ENCODE peak calls at places on chromosomes 6 and 20, in nine cellular contexts. F, V, I, M, T, H, X, J and N are unnamed samples.

GRCh38 chr20:60695223-60695622 is 556.8 kb upstream of the CDH4 start:
- DNase-seq in T (no peak), M (peak; percentile 77), J (no peak), V (no peak), H (no peak), X (no peak), I (no peak), F (peak; percentile 88), N (no peak)

GRCh38 chr6:26199057-26199772 is 112.0 kb downstream of the HFE start:
- DNase-seq in H (peak; percentile 89), J (peak; percentile 78), T (no peak), F (peak; percentile 84), M (peak; percentile 98), I (peak; percentile 97), X (peak; percentile 87), V (peak; percentile 94), N (peak; percentile 92)

GRCh38 chr6:44192428-44193041 is 24.2 kb upstream of the MYMX start:
- DNase-seq in V (no peak), H (peak; percentile 25), T (no peak), J (no peak), X (no peak), M (no peak), F (no peak), I (no peak), N (no peak)

GRCh38 chr20:34639755-34640222 is 37.1 kb downstream of the PIGU start:
- DNase-seq in X (no peak), I (no peak), H (no peak), V (no peak), F (no peak), J (peak; percentile 31), T (no peak), M (no peak), N (no peak)

GRCh38 chr20:19973920-19974620 is 43.1 kb upstream of the NAA20 start:
- DNase-seq in T (peak; percentile 69), J (no peak), H (no peak), V (peak; percentile 94), I (no peak), F (peak; percentile 81), X (peak; percentile 63), M (peak; percentile 88), N (peak; percentile 51)

GRCh38 chr6:47403801-47404200 is 73.8 kb upstream of the CD2AP start:
- DNase-seq in T (no peak), V (no peak), M (no peak), H (no peak), F (no peak), I (no peak), X (no peak), J (no peak), N (no peak)

GRCh38 chr6:128438311-128438916 is 82.0 kb downstream of the PTPRK start:
- DNase-seq in M (peak; percentile 49), X (no peak), H (peak; percentile 32), T (no peak), V (no peak), F (no peak), I (no peak), J (peak; percentile 10), N (no peak)

GRCh38 chr6:131255911-131256310 is 120.6 kb downstream of the AKAP7 start:
- DNase-seq in X (no peak), J (no peak), F (peak; percentile 7), H (no peak), M (no peak), T (no peak), I (no peak), V (no peak), N (no peak)

DNA sequence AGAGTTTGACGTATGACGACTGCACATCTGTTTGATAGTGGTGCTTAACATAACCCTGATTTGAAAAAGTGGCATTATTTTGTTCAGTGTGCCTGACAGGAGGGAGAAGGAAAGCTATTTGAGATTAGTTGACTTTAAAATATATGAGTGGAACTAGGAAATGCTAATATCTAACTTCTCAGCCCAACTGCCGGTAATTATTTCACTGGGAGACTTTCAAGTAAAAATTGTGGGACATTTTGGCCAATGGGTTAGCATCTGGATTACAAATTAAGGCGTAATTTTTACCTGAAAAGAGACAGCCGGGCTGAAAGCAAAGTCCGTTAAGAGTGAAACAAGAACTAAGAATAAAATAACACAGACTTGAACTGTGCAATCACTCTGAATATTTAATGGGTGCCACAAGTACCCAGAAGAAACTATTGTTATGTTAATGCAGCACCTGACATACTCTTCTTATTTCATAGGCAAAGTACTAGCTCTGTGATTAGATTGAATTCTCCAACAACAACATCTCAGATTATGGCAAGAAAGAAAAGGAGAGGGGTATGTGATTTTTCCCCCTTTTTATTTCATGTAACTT is 2.0 kb downstream of the HEY2 start:
- DNase-seq in M (no peak), I (no peak), T (no peak), V (no peak), J (no peak), H (no peak), F (no peak), X (no peak), N (no peak)
- H3K4me3 ChIP-seq in M (no peak overlapping the region), I (no peak overlapping the region), T (no peak overlapping the region), V (peak overlapping the region; percentile 6), J (no peak overlapping the region), H (no peak overlapping the region), F (no peak overlapping the region), X (no peak overlapping the region), N (no peak overlapping the region)

GRCh38 chr20:53738945-53739798 is 145.5 kb upstream of the ZNF217 start:
- DNase-seq in J (no peak), T (no peak), X (no peak), V (no peak), F (no peak), H (no peak), I (peak; percentile 63), M (no peak), N (no peak)

GRCh38 chr20:53737404-53738038 is 143.9 kb upstream of the ZNF217 start:
- DNase-seq in T (no peak), V (no peak), M (no peak), J (no peak), F (no peak), H (no peak), X (no peak), I (peak; percentile 62), N (no peak)

GRCh38 chr20:53736757-53737403 is 143.2 kb upstream of the ZNF217 start:
- DNase-seq in I (peak; percentile 86), T (no peak), H (no peak), M (peak; percentile 24), J (no peak), X (no peak), V (no peak), F (no peak), N (no peak)

GRCh38 chr20:53739799-53740785 is 146.5 kb upstream of the ZNF217 start:
- DNase-seq in V (no peak), F (no peak), M (no peak), I (peak; percentile 80), J (no peak), H (no peak), X (no peak), T (no peak), N (no peak)

GRCh38 chr20:53738039-53738944 is 144.7 kb upstream of the ZNF217 start:
- DNase-seq in T (peak; percentile 41), J (peak; percentile 81), M (no peak), V (no peak), I (peak; percentile 89), X (peak; percentile 94), H (peak; percentile 81), F (peak; percentile 82), N (peak; percentile 87)
- H3K4me3 ChIP-seq in T (peak overlapping the region; percentile 1), J (peak overlapping the region; percentile 38), M (no peak overlapping the region), V (no peak overlapping the region), I (peak overlapping the region; percentile 58), X (no peak overlapping the region), H (peak overlapping the region; percentile 6), F (peak overlapping the region; percentile 6), N (peak overlapping the region; percentile 21)

DNA sequence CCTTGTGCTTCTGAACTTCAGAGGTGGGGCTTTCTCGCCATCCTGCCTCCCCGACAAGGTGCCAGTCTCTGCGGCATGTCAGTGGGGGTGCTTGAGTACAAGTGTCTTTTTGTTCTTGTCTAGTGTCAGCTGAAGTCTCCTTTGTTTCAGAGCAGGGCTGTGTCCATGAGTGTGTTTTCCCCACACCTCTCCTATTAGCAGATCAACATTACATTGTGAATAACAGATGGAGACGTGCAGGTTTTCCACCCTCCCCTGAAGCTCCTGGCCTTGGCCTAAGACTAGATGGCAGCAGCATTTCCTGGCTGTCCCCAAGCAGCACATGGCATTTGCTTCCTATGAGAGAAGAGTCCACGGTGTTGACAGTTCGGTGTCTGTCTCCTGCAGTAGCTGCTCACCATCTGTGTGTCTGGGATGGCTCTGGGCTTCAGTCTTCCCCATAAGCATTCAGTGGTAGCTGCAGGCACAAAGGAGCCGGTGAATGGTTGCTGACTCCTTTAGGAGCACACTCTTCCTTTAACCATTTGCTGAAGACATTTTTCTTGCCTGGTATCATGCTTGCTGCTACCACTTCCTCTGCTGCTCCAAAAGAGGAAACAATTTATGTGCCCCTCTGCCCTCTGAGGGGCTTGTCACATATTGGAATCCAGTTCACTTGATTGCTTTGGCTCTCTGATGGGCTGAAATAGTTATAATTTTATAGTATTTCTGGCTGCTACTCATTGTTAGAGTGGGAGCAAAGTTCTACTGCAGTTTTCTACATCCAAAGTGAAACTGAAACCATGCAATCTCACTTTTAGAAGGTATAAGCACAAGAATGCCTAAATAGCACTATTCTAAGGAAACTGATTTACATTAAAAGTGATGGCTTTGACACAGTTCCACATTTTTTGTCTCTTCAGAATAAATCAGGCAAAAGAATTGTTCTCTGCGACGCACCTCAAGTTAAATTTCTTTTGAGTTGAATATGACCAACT is 913.0 kb downstream of the C6orf118 start:
- DNase-seq in J (no peak), M (peak; percentile 28), X (no peak), F (no peak), T (no peak), H (peak; percentile 15), I (no peak), V (no peak), N (no peak)
- H3K4me3 ChIP-seq in J (no peak overlapping the region), M (peak overlapping the region; percentile 41), X (no peak overlapping the region), F (no peak overlapping the region), T (peak overlapping the region; percentile 20), H (no peak overlapping the region), I (no peak overlapping the region), V (peak overlapping the region; percentile 28), N (no peak overlapping the region)

GRCh38 chr6:108946695-108947094 is 98.5 kb downstream of the ARMC2 start:
- DNase-seq in H (no peak), J (no peak), M (peak; percentile 76), X (no peak), V (no peak), I (no peak), T (no peak), F (peak; percentile 47), N (no peak)

GRCh38 chr6:108942556-108943492 is 94.6 kb downstream of the ARMC2 start:
- DNase-seq in H (no peak), I (no peak), X (no peak), F (no peak), M (no peak), T (no peak), V (peak; percentile 47), J (peak; percentile 29), N (no peak)

GRCh38 chr6:108944058-108944457 is 95.8 kb downstream of the ARMC2 start:
- DNase-seq in I (no peak), T (no peak), M (peak; percentile 33), F (no peak), V (no peak), H (no peak), J (no peak), X (no peak), N (no peak)

GRCh38 chr6:108945686-108946158 is 97.5 kb downstream of the ARMC2 start:
- DNase-seq in H (no peak), T (peak; percentile 43), V (no peak), X (peak; percentile 60), J (no peak), M (peak; percentile 93), F (peak; percentile 39), I (no peak), N (no peak)

DNA sequence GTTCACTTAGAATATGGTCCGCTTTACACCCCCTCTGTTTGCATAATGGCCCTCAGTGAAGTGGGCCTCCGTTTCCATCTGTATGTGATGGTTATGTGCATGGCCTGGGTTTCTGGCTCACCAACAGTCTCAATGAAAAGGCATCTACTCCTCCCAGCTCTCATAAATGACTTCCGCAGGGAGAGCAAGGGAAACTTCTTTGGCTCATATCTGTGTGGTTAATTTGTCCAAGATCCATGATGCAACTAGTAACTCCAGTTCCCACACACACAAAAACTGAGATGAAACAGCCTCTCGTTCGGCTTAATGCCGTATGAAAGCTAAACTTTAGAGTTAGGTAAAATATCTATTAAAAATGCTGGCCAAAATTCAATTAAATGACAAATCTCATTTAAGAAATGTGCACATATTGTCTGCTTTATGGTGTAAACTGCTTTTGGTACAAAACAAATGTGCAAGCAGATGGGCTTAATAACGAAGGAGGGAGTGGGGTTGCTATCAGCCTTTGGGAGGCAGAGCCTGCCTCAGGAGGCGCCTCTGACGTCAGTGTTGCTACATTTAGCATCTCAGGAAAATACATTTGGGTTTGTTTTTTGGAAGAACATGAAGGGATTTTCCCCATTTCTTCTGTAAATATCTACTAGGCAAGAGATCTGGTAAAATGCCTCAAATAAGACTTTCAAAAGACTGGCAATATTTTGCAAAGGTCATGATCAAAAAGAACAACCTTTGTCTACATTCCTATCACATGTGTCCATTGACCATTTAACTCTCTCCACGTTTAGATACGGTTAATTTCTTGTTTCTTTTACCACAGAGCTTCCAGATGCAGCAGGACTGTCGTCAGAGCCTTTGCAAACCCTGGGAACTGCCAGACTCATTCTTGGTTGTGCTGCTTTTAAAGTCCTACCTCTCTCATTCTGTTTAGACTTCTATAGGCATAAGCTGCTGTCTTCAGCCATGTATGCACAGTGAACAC is 96.8 kb downstream of the ARMC2 start:
- DNase-seq in I (no peak), V (peak; percentile 80), X (peak; percentile 63), T (no peak), H (no peak), F (peak; percentile 92), J (no peak), M (peak; percentile 97), N (peak; percentile 93)
- H3K4me3 ChIP-seq in I (no peak overlapping the region), V (peak overlapping the region; percentile 4), X (no peak overlapping the region), T (no peak overlapping the region), H (no peak overlapping the region), F (peak overlapping the region; percentile 10), J (no peak overlapping the region), M (peak overlapping the region; percentile 31), N (peak overlapping the region; percentile 5)